ENCODE peak calls at places on chromosome 1, in nine cellular contexts. One of them, this sample, is unnamed.
A peak's percentile ranks its signal among the peaks of the same experiment; 100 is the strongest.

GRCh38 chr1:65398083-65398482 is 22.4 kb upstream of the LEPR start:
- DNase-seq in central memory CD4-positive, alpha-beta T cell: no peak
- DNase-seq in HS-27A: no peak
- DNase-seq in mesendoderm: no peak
- DNase-seq in substantia nigra: no peak
- DNase-seq in GM20000: no peak
- DNase-seq in smooth muscle cell of the brain vasculature: no peak
- DNase-seq in activated effector memory CD4-positive, alpha-beta T cell treated with anti-CD3 and anti-CD28 coated beads, Interleukin-2, amount 50 U/mL, for 16 hours: no peak
- DNase-seq in GM12864: no peak
- DNase-seq in this sample: no peak

GRCh38 chr1:248618878-248619277 is 16.0 kb downstream of the OR2T11 start:
- DNase-seq in central memory CD4-positive, alpha-beta T cell: peak; percentile 1
- DNase-seq in HS-27A: no peak
- DNase-seq in mesendoderm: peak; percentile 0
- DNase-seq in substantia nigra: no peak
- DNase-seq in GM20000: peak; percentile 33
- DNase-seq in smooth muscle cell of the brain vasculature: no peak
- DNase-seq in activated effector memory CD4-positive, alpha-beta T cell treated with anti-CD3 and anti-CD28 coated beads, Interleukin-2, amount 50 U/mL, for 16 hours: peak; percentile 80
- DNase-seq in GM12864: no peak
- DNase-seq in this sample: peak; percentile 66

GRCh38 chr1:4595341-4596225 is 58.8 kb upstream of the AJAP1 start:
- DNase-seq in central memory CD4-positive, alpha-beta T cell: no peak
- DNase-seq in HS-27A: no peak
- DNase-seq in mesendoderm: no peak
- DNase-seq in substantia nigra: no peak
- DNase-seq in GM20000: no peak
- DNase-seq in smooth muscle cell of the brain vasculature: no peak
- DNase-seq in activated effector memory CD4-positive, alpha-beta T cell treated with anti-CD3 and anti-CD28 coated beads, Interleukin-2, amount 50 U/mL, for 16 hours: no peak
- DNase-seq in GM12864: no peak
- DNase-seq in this sample: no peak

GRCh38 chr1:63501256-63501655 is 21.8 kb downstream of the ITGB3BP start:
- DNase-seq in central memory CD4-positive, alpha-beta T cell: no peak
- DNase-seq in HS-27A: no peak
- DNase-seq in mesendoderm: no peak
- DNase-seq in substantia nigra: no peak
- DNase-seq in GM20000: no peak
- DNase-seq in smooth muscle cell of the brain vasculature: no peak
- DNase-seq in activated effector memory CD4-positive, alpha-beta T cell treated with anti-CD3 and anti-CD28 coated beads, Interleukin-2, amount 50 U/mL, for 16 hours: no peak
- DNase-seq in GM12864: no peak
- DNase-seq in this sample: no peak

GRCh38 chr1:94708811-94709210 is 111.3 kb upstream of the SLC44A3 start:
- DNase-seq in central memory CD4-positive, alpha-beta T cell: no peak
- DNase-seq in HS-27A: no peak
- DNase-seq in mesendoderm: peak; percentile 23
- DNase-seq in substantia nigra: no peak
- DNase-seq in GM20000: no peak
- DNase-seq in smooth muscle cell of the brain vasculature: no peak
- DNase-seq in activated effector memory CD4-positive, alpha-beta T cell treated with anti-CD3 and anti-CD28 coated beads, Interleukin-2, amount 50 U/mL, for 16 hours: no peak
- DNase-seq in GM12864: no peak
- DNase-seq in this sample: no peak

GRCh38 chr1:73673980-73674379 is 524.0 kb downstream of the LRRIQ3 start:
- DNase-seq in central memory CD4-positive, alpha-beta T cell: no peak
- DNase-seq in HS-27A: no peak
- DNase-seq in mesendoderm: no peak
- DNase-seq in substantia nigra: no peak
- DNase-seq in GM20000: no peak
- DNase-seq in smooth muscle cell of the brain vasculature: no peak
- DNase-seq in activated effector memory CD4-positive, alpha-beta T cell treated with anti-CD3 and anti-CD28 coated beads, Interleukin-2, amount 50 U/mL, for 16 hours: no peak
- DNase-seq in GM12864: no peak
- DNase-seq in this sample: no peak

GRCh38 chr1:234553241-234554156 is 56.5 kb downstream of the IRF2BP2 start:
- DNase-seq in central memory CD4-positive, alpha-beta T cell: no peak
- DNase-seq in HS-27A: no peak
- DNase-seq in mesendoderm: peak; percentile 44
- DNase-seq in substantia nigra: no peak
- DNase-seq in GM20000: no peak
- DNase-seq in smooth muscle cell of the brain vasculature: no peak
- DNase-seq in activated effector memory CD4-positive, alpha-beta T cell treated with anti-CD3 and anti-CD28 coated beads, Interleukin-2, amount 50 U/mL, for 16 hours: peak; percentile 4
- DNase-seq in GM12864: no peak
- DNase-seq in this sample: no peak

GRCh38 chr1:228368801-228369607 is 37.6 kb downstream of the TRIM11 start:
- DNase-seq in central memory CD4-positive, alpha-beta T cell: no peak
- DNase-seq in HS-27A: no peak
- DNase-seq in mesendoderm: no peak
- DNase-seq in substantia nigra: no peak
- DNase-seq in GM20000: no peak
- DNase-seq in smooth muscle cell of the brain vasculature: no peak
- DNase-seq in activated effector memory CD4-positive, alpha-beta T cell treated with anti-CD3 and anti-CD28 coated beads, Interleukin-2, amount 50 U/mL, for 16 hours: peak; percentile 50
- DNase-seq in GM12864: no peak
- DNase-seq in this sample: no peak

GRCh38 chr1:205351984-205352713 is 4.6 kb downstream of the KLHDC8A start:
- DNase-seq in central memory CD4-positive, alpha-beta T cell: no peak
- DNase-seq in HS-27A: no peak
- DNase-seq in mesendoderm: peak; percentile 48
- DNase-seq in substantia nigra: no peak
- DNase-seq in GM20000: no peak
- DNase-seq in smooth muscle cell of the brain vasculature: no peak
- DNase-seq in activated effector memory CD4-positive, alpha-beta T cell treated with anti-CD3 and anti-CD28 coated beads, Interleukin-2, amount 50 U/mL, for 16 hours: no peak
- DNase-seq in GM12864: no peak
- DNase-seq in this sample: no peak

GRCh38 chr1:208990456-208990855 is 593.1 kb upstream of the CAMK1G start:
- DNase-seq in central memory CD4-positive, alpha-beta T cell: no peak
- DNase-seq in HS-27A: no peak
- DNase-seq in mesendoderm: no peak
- DNase-seq in substantia nigra: no peak
- DNase-seq in GM20000: no peak
- DNase-seq in smooth muscle cell of the brain vasculature: no peak
- DNase-seq in activated effector memory CD4-positive, alpha-beta T cell treated with anti-CD3 and anti-CD28 coated beads, Interleukin-2, amount 50 U/mL, for 16 hours: no peak
- DNase-seq in GM12864: no peak
- DNase-seq in this sample: no peak